ENCODE peak calls at places on chromosomes 7 and 10, in six cellular contexts. One of them, this sample, is unnamed.

GRCh38 chr7:45923290-45923689 is 2.2 kb upstream of the IGFBP3 start:
- ATAC-seq in GM12878: peak; percentile 75
- ATAC-seq in A549: no peak
- ATAC-seq in K562: peak; percentile 89
- ATAC-seq in HepG2: peak; percentile 72
- ATAC-seq in upper lobe of left lung: peak; percentile 73
- ATAC-seq in this sample: no peak

GRCh38 chr7:141675431-141676210 is 26.3 kb downstream of the DENND11 start:
- ATAC-seq in upper lobe of left lung: peak; percentile 51
- ATAC-seq in K562: no peak
- ATAC-seq in GM12878: no peak
- ATAC-seq in A549: no peak
- ATAC-seq in HepG2: no peak
- ATAC-seq in this sample: no peak

GRCh38 chr7:152924238-152924637 is 164.7 kb downstream of the ACTR3B start:
- ATAC-seq in HepG2: no peak
- ATAC-seq in GM12878: no peak
- ATAC-seq in K562: no peak
- ATAC-seq in upper lobe of left lung: no peak
- ATAC-seq in A549: no peak
- ATAC-seq in this sample: no peak

GRCh38 chr7:52369922-52370321 is 665.5 kb upstream of the POM121L12 start:
- ATAC-seq in HepG2: no peak
- ATAC-seq in GM12878: no peak
- ATAC-seq in upper lobe of left lung: no peak
- ATAC-seq in K562: no peak
- ATAC-seq in A549: no peak
- ATAC-seq in this sample: no peak

GRCh38 chr7:140035400-140036223 is 27.1 kb downstream of the PARP12 start:
- ATAC-seq in HepG2: no peak
- ATAC-seq in upper lobe of left lung: no peak
- ATAC-seq in GM12878: no peak
- ATAC-seq in A549: peak; percentile 63
- ATAC-seq in K562: no peak
- ATAC-seq in this sample: no peak

GRCh38 chr10:17914169-17915045 is 37.3 kb upstream of the SLC39A12 start:
- ATAC-seq in K562: no peak
- ATAC-seq in upper lobe of left lung: peak; percentile 47
- ATAC-seq in A549: no peak
- ATAC-seq in GM12878: no peak
- ATAC-seq in HepG2: no peak
- ATAC-seq in this sample: no peak

GRCh38 chr7:47045592-47045991 is 536.3 kb downstream of the TNS3 start:
- ATAC-seq in K562: no peak
- ATAC-seq in upper lobe of left lung: peak; percentile 55
- ATAC-seq in HepG2: no peak
- ATAC-seq in A549: no peak
- ATAC-seq in GM12878: no peak
- ATAC-seq in this sample: peak; percentile 53

GRCh38 chr7:98638853-98639252 is 21.8 kb downstream of the NPTX2 start:
- ATAC-seq in A549: no peak
- ATAC-seq in upper lobe of left lung: no peak
- ATAC-seq in HepG2: no peak
- ATAC-seq in GM12878: no peak
- ATAC-seq in K562: no peak
- ATAC-seq in this sample: no peak

GRCh38 chr10:50554995-50555568 is 68.7 kb downstream of the SGMS1 start:
- ATAC-seq in K562: peak; percentile 70
- ATAC-seq in A549: peak; percentile 76
- ATAC-seq in GM12878: peak; percentile 64
- ATAC-seq in HepG2: peak; percentile 58
- ATAC-seq in upper lobe of left lung: peak; percentile 50
- ATAC-seq in this sample: no peak

GRCh38 chr7:46565257-46565656 is 644.2 kb upstream of the IGFBP3 start:
- ATAC-seq in K562: no peak
- ATAC-seq in A549: no peak
- ATAC-seq in GM12878: peak; percentile 47
- ATAC-seq in upper lobe of left lung: no peak
- ATAC-seq in HepG2: no peak
- ATAC-seq in this sample: no peak

GRCh38 chr7:132376361-132377013 is 199.8 kb downstream of the PLXNA4 start:
- ATAC-seq in upper lobe of left lung: no peak
- ATAC-seq in K562: no peak
- ATAC-seq in GM12878: no peak
- ATAC-seq in HepG2: no peak
- ATAC-seq in A549: no peak
- ATAC-seq in this sample: no peak

GRCh38 chr7:36605261-36605660 is 119.0 kb downstream of the AOAH start:
- ATAC-seq in K562: no peak
- ATAC-seq in HepG2: no peak
- ATAC-seq in GM12878: no peak
- ATAC-seq in upper lobe of left lung: peak; percentile 37
- ATAC-seq in A549: no peak
- ATAC-seq in this sample: no peak

GRCh38 chr7:91183408-91183807 is 80.8 kb upstream of the FZD1 start:
- ATAC-seq in HepG2: no peak
- ATAC-seq in A549: no peak
- ATAC-seq in K562: no peak
- ATAC-seq in GM12878: no peak
- ATAC-seq in upper lobe of left lung: peak; percentile 36
- ATAC-seq in this sample: no peak

GRCh38 chr7:80593869-80594587 is 44.4 kb upstream of the CD36 start:
- ATAC-seq in upper lobe of left lung: peak; percentile 21
- ATAC-seq in A549: no peak
- ATAC-seq in K562: no peak
- ATAC-seq in HepG2: no peak
- ATAC-seq in GM12878: no peak
- ATAC-seq in this sample: no peak

GRCh38 chr10:865924-866576 is 65.5 kb downstream of the LARP4B start:
- ATAC-seq in HepG2: no peak
- ATAC-seq in GM12878: no peak
- ATAC-seq in A549: no peak
- ATAC-seq in upper lobe of left lung: no peak
- ATAC-seq in K562: no peak
- ATAC-seq in this sample: no peak

GRCh38 chr10:3427846-3428442 is 255.4 kb upstream of the PITRM1 start:
- ATAC-seq in GM12878: no peak
- ATAC-seq in K562: no peak
- ATAC-seq in A549: no peak
- ATAC-seq in HepG2: no peak
- ATAC-seq in upper lobe of left lung: peak; percentile 44
- ATAC-seq in this sample: no peak

GRCh38 chr10:1824928-1825327 is 87.6 kb upstream of the ADARB2 start:
- ATAC-seq in upper lobe of left lung: no peak
- ATAC-seq in HepG2: no peak
- ATAC-seq in A549: no peak
- ATAC-seq in K562: no peak
- ATAC-seq in GM12878: peak; percentile 84
- ATAC-seq in this sample: no peak

GRCh38 chr7:138961159-138961558 is 20.0 kb downstream of the KIAA1549 start:
- ATAC-seq in HepG2: no peak
- ATAC-seq in upper lobe of left lung: no peak
- ATAC-seq in A549: peak; percentile 37
- ATAC-seq in GM12878: no peak
- ATAC-seq in K562: no peak
- ATAC-seq in this sample: no peak

GRCh38 chr7:42247301-42247700 is 10.3 kb upstream of the GLI3 start:
- ATAC-seq in GM12878: no peak
- ATAC-seq in HepG2: no peak
- ATAC-seq in A549: no peak
- ATAC-seq in upper lobe of left lung: no peak
- ATAC-seq in K562: no peak
- ATAC-seq in this sample: no peak

GRCh38 chr7:18469332-18469731 is 26.2 kb upstream of the HDAC9 start:
- ATAC-seq in upper lobe of left lung: no peak
- ATAC-seq in HepG2: no peak
- ATAC-seq in GM12878: peak; percentile 34
- ATAC-seq in A549: no peak
- ATAC-seq in K562: no peak
- ATAC-seq in this sample: no peak

GRCh38 chr10:22365233-22365632 is 19.9 kb downstream of the SPAG6 start:
- ATAC-seq in A549: no peak
- ATAC-seq in K562: no peak
- ATAC-seq in HepG2: no peak
- ATAC-seq in GM12878: peak; percentile 75
- ATAC-seq in upper lobe of left lung: peak; percentile 74
- ATAC-seq in this sample: peak; percentile 28

GRCh38 chr10:42836771-42837468 is 54.3 kb downstream of the BMS1 start:
- ATAC-seq in K562: no peak
- ATAC-seq in upper lobe of left lung: no peak
- ATAC-seq in GM12878: no peak
- ATAC-seq in HepG2: peak; percentile 98
- ATAC-seq in A549: peak; percentile 85
- ATAC-seq in this sample: no peak

GRCh38 chr10:70096016-70096704 is 36.5 kb downstream of the AIFM2 start:
- ATAC-seq in upper lobe of left lung: no peak
- ATAC-seq in GM12878: no peak
- ATAC-seq in A549: no peak
- ATAC-seq in HepG2: no peak
- ATAC-seq in K562: no peak
- ATAC-seq in this sample: no peak

GRCh38 chr7:24199978-24200377 is 84.0 kb upstream of the NPY start:
- ATAC-seq in upper lobe of left lung: no peak
- ATAC-seq in GM12878: no peak
- ATAC-seq in K562: no peak
- ATAC-seq in HepG2: no peak
- ATAC-seq in A549: no peak
- ATAC-seq in this sample: no peak

GRCh38 chr10:72186213-72186612 is 29.6 kb upstream of the ANAPC16 start:
- ATAC-seq in upper lobe of left lung: peak; percentile 81
- ATAC-seq in HepG2: no peak
- ATAC-seq in GM12878: no peak
- ATAC-seq in A549: no peak
- ATAC-seq in K562: no peak
- ATAC-seq in this sample: peak; percentile 81
- H3K27ac ChIP-seq in upper lobe of left lung: peak overlapping the region; percentile 81
- H3K27ac ChIP-seq in HepG2: no peak overlapping the region
- H3K27ac ChIP-seq in GM12878: no peak overlapping the region
- H3K27ac ChIP-seq in A549: peak overlapping the region; percentile 42
- H3K27ac ChIP-seq in K562: peak overlapping the region; percentile 0
- H3K27ac ChIP-seq in this sample: peak overlapping the region; percentile 75

GRCh38 chr7:73828107-73828803 is 2.5 kb upstream of the CLDN4 start:
- ATAC-seq in A549: peak; percentile 76
- ATAC-seq in GM12878: peak; percentile 69
- ATAC-seq in HepG2: peak; percentile 6
- ATAC-seq in K562: peak; percentile 72
- ATAC-seq in upper lobe of left lung: peak; percentile 49
- ATAC-seq in this sample: peak; percentile 14

GRCh38 chr7:73829505-73829904 is 1.3 kb upstream of the CLDN4 start:
- ATAC-seq in upper lobe of left lung: no peak
- ATAC-seq in A549: no peak
- ATAC-seq in K562: no peak
- ATAC-seq in HepG2: no peak
- ATAC-seq in GM12878: no peak
- ATAC-seq in this sample: no peak

GRCh38 chr7:73828972-73829371 is 1.8 kb upstream of the CLDN4 start:
- ATAC-seq in K562: no peak
- ATAC-seq in GM12878: no peak
- ATAC-seq in HepG2: no peak
- ATAC-seq in A549: no peak
- ATAC-seq in upper lobe of left lung: no peak
- ATAC-seq in this sample: no peak

GRCh38 chr7:73829921-73830617 is 727 bp upstream of the CLDN4 start:
- ATAC-seq in upper lobe of left lung: no peak
- ATAC-seq in K562: no peak
- ATAC-seq in HepG2: peak; percentile 6
- ATAC-seq in GM12878: no peak
- ATAC-seq in A549: no peak
- ATAC-seq in this sample: no peak

GRCh38 chr7:73827568-73828106 is 3.2 kb upstream of the CLDN4 start:
- ATAC-seq in A549: peak; percentile 20
- ATAC-seq in HepG2: no peak
- ATAC-seq in upper lobe of left lung: peak; percentile 21
- ATAC-seq in GM12878: no peak
- ATAC-seq in K562: peak; percentile 20
- ATAC-seq in this sample: no peak
- H3K4me1 ChIP-seq in A549: peaks cover 65% of the 10 kb centered on the region
- H3K4me1 ChIP-seq in HepG2: peaks cover 61% of the 10 kb centered on the region
- H3K4me1 ChIP-seq in upper lobe of left lung: peaks cover 45% of the 10 kb centered on the region
- H3K4me1 ChIP-seq in GM12878: peaks cover 12% of the 10 kb centered on the region
- H3K4me1 ChIP-seq in K562: peaks cover 23% of the 10 kb centered on the region
- H3K4me1 ChIP-seq in this sample: no peaks in the 10 kb centered on the region

DNA sequence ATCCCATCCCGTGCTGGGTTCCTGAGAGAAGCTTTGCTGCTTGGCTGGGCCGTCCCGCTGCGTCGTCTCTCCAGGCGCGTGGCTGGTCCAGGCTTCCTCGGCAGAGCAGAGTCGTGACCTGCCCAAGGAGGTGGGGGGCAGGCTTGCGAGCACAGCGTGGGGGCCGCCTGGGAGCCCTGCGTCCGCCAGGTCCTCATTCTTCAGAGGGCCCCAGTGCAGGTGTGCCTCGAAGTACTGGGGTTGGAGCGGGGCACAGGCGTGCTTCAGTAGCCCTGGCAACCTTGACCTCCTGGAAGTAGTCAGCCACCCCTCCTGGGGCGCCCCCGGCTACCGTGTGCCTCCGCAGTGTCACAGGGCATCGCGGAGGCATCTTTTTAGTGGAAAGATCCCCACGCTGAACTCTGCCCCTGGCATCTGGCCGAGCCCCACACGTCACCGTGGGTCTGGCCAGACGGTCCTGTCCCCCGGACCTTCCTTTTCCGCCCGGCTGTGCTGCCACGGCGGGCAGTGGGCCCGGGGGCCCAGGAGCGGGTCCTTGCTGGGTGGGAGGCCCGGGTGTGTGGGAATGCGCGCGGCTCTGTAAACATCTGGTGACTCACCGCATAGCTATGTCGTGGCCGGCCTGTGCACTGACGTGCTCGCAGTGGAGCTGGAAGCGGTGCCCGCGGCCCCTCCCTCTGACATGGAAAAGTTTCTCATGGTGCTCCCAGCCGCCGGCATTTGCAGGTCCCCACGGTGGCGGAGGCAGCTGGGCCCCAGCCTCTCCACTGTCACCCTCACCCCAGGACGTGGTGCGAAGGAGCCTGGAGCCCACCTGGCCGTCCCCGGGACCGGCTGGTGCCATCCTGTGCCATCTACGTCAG is 6.5 kb downstream of the MAFK start:
- ATAC-seq in A549: peak; percentile 49
- ATAC-seq in upper lobe of left lung: peak; percentile 81
- ATAC-seq in K562: peak; percentile 67
- ATAC-seq in GM12878: no peak
- ATAC-seq in HepG2: peak; percentile 85
- ATAC-seq in this sample: peak; percentile 89
- TF ChIP-seq EP300 in A549: peak; percentile 95
- TF ChIP-seq EP300 in upper lobe of left lung: peak; percentile 84
- TF ChIP-seq EP300 in K562: no peak
- TF ChIP-seq EP300 in GM12878: no peak
- TF ChIP-seq EP300 in HepG2: peak; percentile 64
- TF ChIP-seq EP300 in this sample: peak; percentile 77

DNA sequence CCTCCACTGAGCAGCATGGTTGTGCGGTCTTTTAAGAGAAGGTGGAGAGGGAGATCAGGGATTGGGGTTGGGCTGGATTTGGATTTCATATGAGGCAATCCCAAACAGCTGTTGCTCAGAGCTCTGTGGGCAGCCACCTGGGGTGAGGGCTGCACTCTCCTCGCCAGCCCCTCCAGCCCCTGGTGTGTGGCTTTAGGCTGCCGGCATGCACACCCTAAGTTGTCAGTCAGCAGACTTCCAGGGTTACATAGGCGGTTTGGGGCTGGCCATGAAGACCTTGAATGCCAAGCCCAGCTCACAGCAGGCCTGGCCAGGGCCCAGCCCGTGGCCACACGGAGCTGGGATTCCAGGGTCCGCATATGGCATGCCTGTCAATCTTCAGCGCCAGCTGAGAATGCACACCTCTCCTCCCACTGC is 54.8 kb downstream of the ZMIZ1 start:
- ATAC-seq in A549: no peak
- ATAC-seq in HepG2: no peak
- ATAC-seq in K562: no peak
- ATAC-seq in upper lobe of left lung: no peak
- ATAC-seq in GM12878: no peak
- ATAC-seq in this sample: no peak
- H3K27ac ChIP-seq in A549: peak overlapping the region; percentile 94
- H3K27ac ChIP-seq in HepG2: no peak overlapping the region
- H3K27ac ChIP-seq in K562: no peak overlapping the region
- H3K27ac ChIP-seq in upper lobe of left lung: no peak overlapping the region
- H3K27ac ChIP-seq in GM12878: no peak overlapping the region
- H3K27ac ChIP-seq in this sample: peak overlapping the region; percentile 7